ENCODE peak calls at places on chromosomes 16 and 17, in nine cellular contexts. R is AG10803; Q is GM12865; M is B cell; U is CD4-positive, alpha-beta T cell; F is A549; O is GM20000; I is osteoblast; X is fibroblast of lung. K is an unnamed sample.

GRCh38 chr17:45410144-45411091 is 22.3 kb downstream of the ARHGAP27 start:
- DNase-seq in R (no peak), Q (peak), M (peak), U (peak), F (no peak), O (peak), I (peak), X (no peak), K (no peak)

GRCh38 chr17:77770331-77771105 is 188.0 kb upstream of the TNRC6C start:
- DNase-seq in R (peak), Q (no peak), M (no peak), U (no peak), F (no peak), O (no peak), I (peak), X (peak), K (no peak)

GRCh38 chr16:11161974-11162373 is 94.0 kb downstream of the SOCS1 start:
- DNase-seq in R (no peak), Q (no peak), M (no peak), U (no peak), F (no peak), O (no peak), I (peak), X (no peak), K (no peak)

GRCh38 chr17:13952252-13952721 is 117.0 kb upstream of the COX10 start:
- DNase-seq in R (no peak), Q (no peak), M (no peak), U (no peak), F (no peak), O (no peak), I (no peak), X (peak), K (no peak)

GRCh38 chr17:34822007-34822737 is 139.1 kb downstream of the CCT6B start:
- DNase-seq in R (no peak), Q (no peak), M (no peak), U (no peak), F (no peak), O (no peak), I (peak), X (no peak), K (no peak)

GRCh38 chr17:5557485-5557884 is 26.8 kb downstream of the NLRP1 start:
- DNase-seq in R (peak), Q (no peak), M (no peak), U (no peak), F (no peak), O (no peak), I (no peak), X (peak), K (no peak)

GRCh38 chr16:23679274-23679985 is 741 bp downstream of the PLK1 start:
- DNase-seq in R (no peak), Q (peak), M (no peak), U (no peak), F (peak), O (peak), I (peak), X (peak), K (no peak)

GRCh38 chr16:56611281-56611833 is 3.0 kb downstream of the MT2A start:
- DNase-seq in R (peak), Q (no peak), M (peak), U (no peak), F (no peak), O (no peak), I (no peak), X (peak), K (no peak)

GRCh38 chr16:46746821-46747776 is 1.0 kb downstream of the MYLK3 start:
- DNase-seq in R (no peak), Q (no peak), M (no peak), U (no peak), F (no peak), O (no peak), I (peak), X (no peak), K (no peak)

DNA sequence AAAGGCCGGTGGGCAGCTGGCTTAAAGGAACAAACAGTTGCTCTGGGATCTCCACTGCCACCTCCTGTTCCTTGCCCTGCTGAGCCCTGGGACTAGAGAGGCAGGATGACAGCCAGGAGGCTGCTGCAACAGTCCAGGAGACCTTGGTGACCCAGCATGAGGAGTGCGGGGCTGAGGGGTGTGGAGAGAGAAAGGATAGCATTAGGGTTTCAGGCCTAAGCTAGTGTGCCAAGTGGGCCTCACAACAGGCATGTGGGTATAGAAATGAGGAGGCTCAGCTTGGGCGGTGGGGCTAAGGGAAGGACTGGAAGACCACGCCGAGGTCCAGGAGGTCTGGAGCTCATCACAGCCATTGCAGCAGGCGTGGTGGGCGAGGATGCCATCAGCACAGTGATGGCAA is 39.8 kb downstream of the SDK2 start:
- DNase-seq in R (no peak), Q (no peak), M (no peak), U (no peak), F (no peak), O (no peak), I (peak), X (no peak), K (no peak)
- TF ChIP-seq CTCF in R (no peak), Q (no peak), M (no peak), U (no peak), F (no peak), O (no peak), I (no peak), X (no peak), K (no peak)

GRCh38 chr17:65456368-65457151 is 104.9 kb downstream of the AXIN2 start:
- DNase-seq in R (no peak), Q (no peak), M (no peak), U (no peak), F (no peak), O (no peak), I (no peak), X (no peak), K (no peak)

GRCh38 chr17:65457183-65457582 is 104.3 kb downstream of the AXIN2 start:
- DNase-seq in R (no peak), Q (no peak), M (no peak), U (no peak), F (no peak), O (no peak), I (peak), X (no peak), K (no peak)

GRCh38 chr17:65455154-65455971 is 106.1 kb downstream of the AXIN2 start:
- DNase-seq in R (no peak), Q (no peak), M (no peak), U (no peak), F (no peak), O (no peak), I (no peak), X (no peak), K (no peak)

GRCh38 chr17:65457635-65458257 is 103.7 kb downstream of the AXIN2 start:
- DNase-seq in R (no peak), Q (no peak), M (no peak), U (no peak), F (no peak), O (no peak), I (no peak), X (no peak), K (no peak)

DNA sequence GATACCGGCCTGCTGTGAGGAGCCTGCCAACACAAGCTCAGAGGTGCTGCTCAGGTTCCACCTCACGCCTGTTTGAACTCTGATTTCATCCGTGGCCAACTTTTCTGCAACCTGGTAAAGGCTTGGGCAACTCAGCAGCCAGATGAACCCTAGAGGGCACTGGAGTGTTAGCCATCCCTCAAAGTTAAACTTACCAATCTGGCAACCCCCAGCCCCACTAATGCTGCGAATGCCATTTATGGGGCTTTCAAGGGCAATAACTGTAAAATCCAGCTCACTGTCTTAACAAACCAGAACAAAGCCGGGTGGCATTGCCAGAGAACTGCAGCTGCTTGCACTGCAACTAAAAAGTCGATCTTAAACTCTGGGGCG is 105.5 kb downstream of the AXIN2 start:
- DNase-seq in R (peak), Q (peak), M (no peak), U (peak), F (no peak), O (no peak), I (peak), X (no peak), K (no peak)
- TF ChIP-seq CTCF in R (peak), Q (no peak), M (no peak), U (peak), F (peak), O (no peak), I (peak), X (peak), K (peak)

DNA sequence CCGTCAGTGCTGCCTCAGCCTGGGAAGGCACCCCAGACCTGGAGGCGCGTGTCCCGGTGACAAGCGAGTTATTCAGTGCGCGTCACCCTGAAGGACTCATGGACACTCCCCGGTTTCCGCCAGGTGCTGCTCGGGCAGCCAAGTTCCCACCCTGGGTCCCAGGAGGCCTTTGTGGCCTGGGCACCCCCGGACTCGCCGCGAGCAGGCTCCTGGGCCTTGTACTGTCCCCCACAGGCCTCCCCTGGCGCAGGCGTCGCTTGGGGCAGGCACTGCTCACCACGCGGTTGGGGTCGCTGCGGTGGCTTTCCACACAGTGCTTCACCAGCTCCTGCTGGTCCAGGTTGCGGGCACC is 7.5 kb downstream of the RNF166 start:
- DNase-seq in R (no peak), Q (peak), M (peak), U (no peak), F (no peak), O (no peak), I (no peak), X (no peak), K (no peak)
- TF ChIP-seq CTCF in R (no peak), Q (no peak), M (no peak), U (no peak), F (no peak), O (no peak), I (no peak), X (no peak), K (no peak)

GRCh38 chr16:2465653-2466415 is 5.3 kb upstream of the NTN3 start:
- DNase-seq in R (no peak), Q (no peak), M (no peak), U (no peak), F (peak), O (no peak), I (no peak), X (no peak), K (no peak)
- TF ChIP-seq CTCF in R (peak), Q (peak), M (peak), U (no peak), F (no peak), O (no peak), I (peak), X (peak), K (peak)

K was measured in D721Med.